ENCODE peak calls at places on chromosomes 1 and 21, in four cellular contexts. E is lower leg skin, N is ovary, D is upper lobe of left lung. Z is an unnamed sample.

GRCh38 chr1:201958348-201958747 is 3.0 kb downstream of the TIMM17A start:
- DNase-seq in E (no peak), N (no peak), D (no peak), Z (no peak)

GRCh38 chr1:221510793-221511503 is 230.9 kb downstream of the DUSP10 start:
- DNase-seq in E (no peak), N (no peak), D (no peak), Z (no peak)

GRCh38 chr21:14863745-14864210 is 201.0 kb downstream of the NRIP1 start:
- DNase-seq in E (no peak), N (no peak), D (no peak), Z (peak)

GRCh38 chr1:202189919-202190715 is 3.5 kb upstream of the LGR6 start:
- DNase-seq in E (no peak), N (no peak), D (no peak), Z (no peak)

GRCh38 chr1:38235705-38236104 is 189.1 kb upstream of the POU3F1 start:
- DNase-seq in E (no peak), N (no peak), D (no peak), Z (no peak)

GRCh38 chr1:219276029-219276738 is 102.5 kb downstream of the LYPLAL1 start:
- DNase-seq in E (no peak), N (no peak), D (no peak), Z (no peak)

GRCh38 chr1:26530898-26531598 is 1.5 kb downstream of the RPS6KA1 start:
- DNase-seq in E (no peak), N (no peak), D (no peak), Z (no peak)

GRCh38 chr1:221740260-221740830 is 1.5 kb downstream of the DUSP10 start:
- DNase-seq in E (no peak), N (peak), D (no peak), Z (no peak)

GRCh38 chr1:115796897-115797296 is 28.4 kb upstream of the CASQ2 start:
- DNase-seq in E (no peak), N (no peak), D (no peak), Z (no peak)

GRCh38 chr1:59316497-59317128 is 19.7 kb downstream of the FGGY start:
- DNase-seq in E (no peak), N (no peak), D (no peak), Z (no peak)

GRCh38 chr1:9865745-9866144 is 42.0 kb upstream of the CLSTN1 start:
- DNase-seq in E (no peak), N (no peak), D (no peak), Z (no peak)

GRCh38 chr1:230292739-230293720 is 133.1 kb downstream of the PGBD5 start:
- DNase-seq in E (no peak), N (peak), D (no peak), Z (no peak)

GRCh38 chr1:154745286-154745731 is 124.8 kb downstream of the KCNN3 start:
- DNase-seq in E (no peak), N (no peak), D (no peak), Z (no peak)

GRCh38 chr1:7019510-7019909 is 234.3 kb downstream of the CAMTA1 start:
- DNase-seq in E (no peak), N (no peak), D (peak), Z (no peak)

GRCh38 chr21:38470762-38471161 is 27.5 kb downstream of the ERG start:
- DNase-seq in E (no peak), N (no peak), D (no peak), Z (no peak)

GRCh38 chr1:209454340-209455014 is 129.0 kb upstream of the CAMK1G start:
- DNase-seq in E (no peak), N (no peak), D (no peak), Z (no peak)

GRCh38 chr21:39966786-39967185 is 99.5 kb downstream of the PCP4 start:
- DNase-seq in E (no peak), N (no peak), D (no peak), Z (no peak)

GRCh38 chr1:84442256-84442655 is 36.8 kb upstream of the RPF1 start:
- DNase-seq in E (no peak), N (no peak), D (no peak), Z (peak)

GRCh38 chr1:115729765-115730164 is 38.7 kb downstream of the CASQ2 start:
- DNase-seq in E (no peak), N (no peak), D (no peak), Z (no peak)

GRCh38 chr1:28078680-28079626 is 9.5 kb downstream of the EYA3 start:
- DNase-seq in E (no peak), N (no peak), D (no peak), Z (no peak)

GRCh38 chr1:43839056-43839455 is 94.5 kb upstream of the ARTN start:
- DNase-seq in E (no peak), N (no peak), D (no peak), Z (no peak)

GRCh38 chr1:240906477-240906876 is 294.5 kb upstream of the GREM2 start:
- DNase-seq in E (no peak), N (no peak), D (no peak), Z (no peak)

GRCh38 chr1:31135973-31136600 is 70.6 kb upstream of the PUM1 start:
- DNase-seq in E (no peak), N (no peak), D (no peak), Z (no peak)

GRCh38 chr1:151368745-151369610 is 3.5 kb downstream of the SELENBP1 start:
- DNase-seq in E (no peak), N (peak), D (peak), Z (no peak)
- TF ChIP-seq POLR2A in E (no peak), N (no peak), D (no peak), Z (no peak)

GRCh38 chr1:1432951-1433803 is 2.3 kb upstream of the VWA1 start:
- DNase-seq in E (peak), N (peak), D (peak), Z (peak)
- TF ChIP-seq POLR2A in E (no peak), N (peak), D (peak), Z (no peak)

GRCh38 chr21:35974801-35975200 is 85.5 kb downstream of the SETD4 start:
- DNase-seq in E (no peak), N (no peak), D (no peak), Z (no peak)
- TF ChIP-seq POLR2A in E (no peak), N (no peak), D (no peak), Z (no peak)

DNA sequence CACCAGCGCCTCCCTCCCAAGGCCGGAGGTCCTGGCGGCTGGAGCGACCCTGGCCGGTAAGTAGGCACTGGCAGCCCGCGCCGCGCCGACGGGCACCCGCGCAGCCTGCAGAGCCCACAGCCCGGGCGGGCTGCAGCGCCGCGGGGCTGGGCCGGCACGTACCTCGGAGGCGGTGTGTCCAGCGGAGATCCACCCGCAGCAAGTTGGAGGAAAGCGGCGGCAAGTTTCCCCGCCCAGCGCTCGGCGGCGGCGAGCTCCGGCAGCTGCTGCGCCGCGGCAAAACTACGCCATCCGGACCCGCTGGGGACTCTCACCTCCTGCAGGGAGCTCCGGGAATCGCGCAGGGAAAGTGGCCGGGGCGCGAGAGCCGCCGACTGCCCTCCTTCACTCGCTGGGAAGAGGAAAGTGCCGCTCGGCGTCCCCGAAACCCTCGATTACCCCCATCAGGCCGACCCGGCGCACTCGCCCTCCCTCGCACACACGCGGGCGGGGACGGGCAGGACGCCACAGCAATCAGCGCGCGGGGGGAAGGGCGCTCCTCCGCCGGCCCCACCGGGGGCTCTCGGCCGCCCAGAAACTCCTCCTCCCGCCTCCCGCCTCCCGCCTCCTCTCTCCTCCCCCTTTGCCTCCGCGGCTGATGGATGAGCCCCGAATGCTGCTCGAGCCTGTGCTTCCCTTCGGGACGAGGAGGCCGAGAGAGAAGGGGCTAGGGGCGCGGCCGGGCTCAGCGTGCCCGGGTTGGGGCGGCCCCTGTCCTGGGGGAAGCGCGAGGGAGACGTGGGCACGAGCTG is at the start of gene TGFBR3:
- DNase-seq in E (peak), N (peak), D (peak), Z (peak)
- TF ChIP-seq POLR2A in E (peak), N (peak), D (peak), Z (peak)

GRCh38 chr1:233326995-233327937 is at the start of gene MAP3K21:
- DNase-seq in E (peak), N (peak), D (peak), Z (peak)
- TF ChIP-seq POLR2A in E (no peak), N (no peak), D (peak), Z (no peak)

GRCh38 chr1:244964112-244964971 is 100.0 kb upstream of the HNRNPU start:
- DNase-seq in E (no peak), N (no peak), D (no peak), Z (no peak)
- TF ChIP-seq POLR2A in E (no peak), N (no peak), D (no peak), Z (no peak)

DNA sequence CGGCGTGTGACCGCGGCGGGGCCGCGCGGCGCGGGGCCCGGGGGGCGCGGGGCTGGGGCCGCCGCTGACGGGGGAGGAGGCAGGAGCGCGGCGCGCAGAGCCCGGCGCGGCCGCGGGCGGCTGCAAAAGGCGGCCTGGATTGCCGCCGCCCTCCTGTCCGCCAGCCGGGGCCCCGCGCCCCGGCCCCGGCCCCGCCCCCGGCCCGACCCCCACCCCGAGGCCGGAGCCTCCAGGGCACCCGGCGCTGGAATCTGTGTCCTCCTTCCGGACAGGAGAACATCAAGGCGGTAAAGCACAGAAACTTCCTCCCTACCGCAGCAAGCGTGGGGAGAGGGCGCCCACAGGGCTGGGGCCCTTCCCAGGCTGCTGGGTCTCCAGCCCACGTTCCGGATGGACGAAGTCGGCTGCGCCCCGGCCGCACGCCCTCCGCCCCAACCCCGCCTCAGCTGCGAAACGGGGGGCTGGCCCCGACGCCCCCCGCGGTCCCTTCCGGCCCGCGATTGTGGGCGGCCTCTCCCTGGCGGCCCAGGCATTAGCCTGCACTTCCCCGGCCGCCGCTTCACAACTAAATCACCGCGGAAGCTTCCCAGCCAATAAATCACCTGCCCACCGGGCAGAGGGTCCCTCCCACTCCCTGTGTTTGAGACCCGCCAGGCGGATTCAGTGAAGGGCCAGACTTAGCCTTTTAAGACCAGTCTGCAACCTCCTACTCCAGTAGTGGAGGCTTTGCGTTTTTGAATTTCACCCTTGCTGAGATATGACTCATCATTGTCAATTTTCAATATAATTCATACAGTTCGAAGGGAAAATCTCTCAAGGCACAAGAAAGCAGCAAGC is 106.0 kb downstream of the SLC45A1 start:
- DNase-seq in E (peak), N (peak), D (peak), Z (no peak)
- TF ChIP-seq POLR2A in E (no peak), N (peak), D (peak), Z (peak)

Z was measured in tibial nerve.